ENCODE peak calls at places on chromosomes 2 and 18, in five cellular contexts. One of them, this sample, is unnamed.
A peak's percentile ranks its signal among the peaks of the same experiment; 100 is the strongest.

GRCh38 chr2:229282758-229283546 is 11.9 kb upstream of the PID1 start:
- DNase-seq in fibroblast of lung: peak; percentile 99
- DNase-seq in mesendoderm: no peak
- DNase-seq in neural progenitor cell: no peak
- DNase-seq in GM12878: no peak
- DNase-seq in this sample: no peak

GRCh38 chr2:119792907-119793312 is 33.2 kb downstream of the PTPN4 start:
- DNase-seq in fibroblast of lung: no peak
- DNase-seq in mesendoderm: peak; percentile 70
- DNase-seq in neural progenitor cell: no peak
- DNase-seq in GM12878: no peak
- DNase-seq in this sample: no peak

GRCh38 chr2:109027702-109028101 is 38.7 kb upstream of the EDAR start:
- DNase-seq in fibroblast of lung: no peak
- DNase-seq in mesendoderm: peak; percentile 51
- DNase-seq in neural progenitor cell: no peak
- DNase-seq in GM12878: no peak
- DNase-seq in this sample: no peak

GRCh38 chr18:63100626-63100900 is 219.0 kb downstream of the BCL2 start:
- DNase-seq in fibroblast of lung: no peak
- DNase-seq in mesendoderm: no peak
- DNase-seq in neural progenitor cell: no peak
- DNase-seq in GM12878: no peak
- DNase-seq in this sample: no peak

GRCh38 chr2:150325656-150326055 is 161.8 kb downstream of the RND3 start:
- DNase-seq in fibroblast of lung: peak; percentile 25
- DNase-seq in mesendoderm: no peak
- DNase-seq in neural progenitor cell: no peak
- DNase-seq in GM12878: no peak
- DNase-seq in this sample: no peak

GRCh38 chr18:36083729-36084128 is 16.4 kb upstream of the RPRD1A start:
- DNase-seq in fibroblast of lung: no peak
- DNase-seq in mesendoderm: no peak
- DNase-seq in neural progenitor cell: no peak
- DNase-seq in GM12878: no peak
- DNase-seq in this sample: no peak

GRCh38 chr18:69795785-69796184 is 151.9 kb downstream of the CD226 start:
- DNase-seq in fibroblast of lung: no peak
- DNase-seq in mesendoderm: peak; percentile 15
- DNase-seq in neural progenitor cell: peak; percentile 48
- DNase-seq in GM12878: no peak
- DNase-seq in this sample: no peak

GRCh38 chr2:228545041-228545440 is 363.6 kb upstream of the SPHKAP start:
- DNase-seq in fibroblast of lung: no peak
- DNase-seq in mesendoderm: peak; percentile 66
- DNase-seq in neural progenitor cell: no peak
- DNase-seq in GM12878: no peak
- DNase-seq in this sample: no peak

GRCh38 chr2:117972466-117973123 is 41.3 kb downstream of the CCDC93 start:
- DNase-seq in fibroblast of lung: no peak
- DNase-seq in mesendoderm: peak; percentile 48
- DNase-seq in neural progenitor cell: no peak
- DNase-seq in GM12878: no peak
- DNase-seq in this sample: no peak

GRCh38 chr2:121828281-121828731 is 72.9 kb downstream of the TSN start:
- DNase-seq in fibroblast of lung: no peak
- DNase-seq in mesendoderm: no peak
- DNase-seq in neural progenitor cell: no peak
- DNase-seq in GM12878: no peak
- DNase-seq in this sample: no peak

GRCh38 chr2:210961249-210961648 is 404.9 kb downstream of the CPS1 start:
- DNase-seq in fibroblast of lung: no peak
- DNase-seq in mesendoderm: peak; percentile 19
- DNase-seq in neural progenitor cell: no peak
- DNase-seq in GM12878: no peak
- DNase-seq in this sample: no peak

GRCh38 chr2:14633451-14634211 is 1.1 kb downstream of the LRATD1 start:
- DNase-seq in fibroblast of lung: no peak
- DNase-seq in mesendoderm: peak; percentile 10
- DNase-seq in neural progenitor cell: peak; percentile 29
- DNase-seq in GM12878: no peak
- DNase-seq in this sample: peak; percentile 64
- H3K4me3 ChIP-seq in fibroblast of lung: peak overlapping the region; percentile 57
- H3K4me3 ChIP-seq in mesendoderm: no peak overlapping the region
- H3K4me3 ChIP-seq in neural progenitor cell: peak overlapping the region; percentile 69
- H3K4me3 ChIP-seq in GM12878: no peak overlapping the region
- H3K4me3 ChIP-seq in this sample: peak overlapping the region; percentile 73

GRCh38 chr2:170533156-170533555 is 182.0 kb upstream of the SP5 start:
- DNase-seq in fibroblast of lung: no peak
- DNase-seq in mesendoderm: no peak
- DNase-seq in neural progenitor cell: no peak
- DNase-seq in GM12878: peak; percentile 33
- DNase-seq in this sample: no peak

GRCh38 chr2:170530803-170531564 is 184.2 kb upstream of the SP5 start:
- DNase-seq in fibroblast of lung: no peak
- DNase-seq in mesendoderm: peak; percentile 78
- DNase-seq in neural progenitor cell: no peak
- DNase-seq in GM12878: no peak
- DNase-seq in this sample: no peak

GRCh38 chr2:170525566-170525900 is 189.6 kb upstream of the SP5 start:
- DNase-seq in fibroblast of lung: peak; percentile 97
- DNase-seq in mesendoderm: peak; percentile 94
- DNase-seq in neural progenitor cell: no peak
- DNase-seq in GM12878: no peak
- DNase-seq in this sample: peak; percentile 77

GRCh38 chr2:170531876-170532275 is 183.3 kb upstream of the SP5 start:
- DNase-seq in fibroblast of lung: no peak
- DNase-seq in mesendoderm: no peak
- DNase-seq in neural progenitor cell: no peak
- DNase-seq in GM12878: no peak
- DNase-seq in this sample: no peak

DNA sequence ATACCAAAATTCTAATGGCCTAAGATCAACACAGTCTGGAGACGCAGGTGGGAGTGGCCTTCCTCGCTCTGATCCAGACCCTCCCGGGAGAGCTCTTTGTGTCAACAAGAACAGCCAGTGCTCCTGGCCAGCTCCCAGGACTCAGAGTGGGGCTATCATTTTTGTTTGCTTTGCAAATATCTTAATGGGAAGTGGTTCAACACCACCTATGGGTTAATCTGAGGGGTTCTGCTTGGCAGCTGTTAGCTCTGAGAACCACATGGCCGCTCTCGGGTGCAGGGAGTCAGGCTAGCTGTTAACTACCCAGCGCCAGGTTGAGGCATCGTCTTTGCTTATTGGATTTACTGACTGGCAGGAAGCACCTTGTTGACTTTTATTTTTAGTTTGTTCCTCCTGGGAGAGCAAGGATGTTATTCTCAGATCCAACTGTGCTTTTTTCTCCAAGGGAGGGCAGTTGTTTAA is 184.8 kb upstream of the SP5 start:
- DNase-seq in fibroblast of lung: peak; percentile 84
- DNase-seq in mesendoderm: peak; percentile 93
- DNase-seq in neural progenitor cell: peak; percentile 64
- DNase-seq in GM12878: no peak
- DNase-seq in this sample: peak; percentile 77
- H3K27ac ChIP-seq in fibroblast of lung: no peak overlapping the region
- H3K27ac ChIP-seq in mesendoderm: peak overlapping the region; percentile 38
- H3K27ac ChIP-seq in neural progenitor cell: no peak overlapping the region
- H3K27ac ChIP-seq in GM12878: no peak overlapping the region
- H3K27ac ChIP-seq in this sample: no peak overlapping the region

GRCh38 chr2:241308832-241309500 is 6.5 kb downstream of the HDLBP start:
- DNase-seq in fibroblast of lung: no peak
- DNase-seq in mesendoderm: no peak
- DNase-seq in neural progenitor cell: no peak
- DNase-seq in GM12878: no peak
- DNase-seq in this sample: no peak

GRCh38 chr2:241308267-241308666 is 7.2 kb downstream of the HDLBP start:
- DNase-seq in fibroblast of lung: no peak
- DNase-seq in mesendoderm: no peak
- DNase-seq in neural progenitor cell: no peak
- DNase-seq in GM12878: no peak
- DNase-seq in this sample: no peak

GRCh38 chr2:241310917-241311566 is 4.4 kb downstream of the HDLBP start:
- DNase-seq in fibroblast of lung: no peak
- DNase-seq in mesendoderm: no peak
- DNase-seq in neural progenitor cell: no peak
- DNase-seq in GM12878: no peak
- DNase-seq in this sample: no peak

GRCh38 chr2:241312082-241312481 is 3.4 kb downstream of the HDLBP start:
- DNase-seq in fibroblast of lung: no peak
- DNase-seq in mesendoderm: no peak
- DNase-seq in neural progenitor cell: no peak
- DNase-seq in GM12878: no peak
- DNase-seq in this sample: no peak

DNA sequence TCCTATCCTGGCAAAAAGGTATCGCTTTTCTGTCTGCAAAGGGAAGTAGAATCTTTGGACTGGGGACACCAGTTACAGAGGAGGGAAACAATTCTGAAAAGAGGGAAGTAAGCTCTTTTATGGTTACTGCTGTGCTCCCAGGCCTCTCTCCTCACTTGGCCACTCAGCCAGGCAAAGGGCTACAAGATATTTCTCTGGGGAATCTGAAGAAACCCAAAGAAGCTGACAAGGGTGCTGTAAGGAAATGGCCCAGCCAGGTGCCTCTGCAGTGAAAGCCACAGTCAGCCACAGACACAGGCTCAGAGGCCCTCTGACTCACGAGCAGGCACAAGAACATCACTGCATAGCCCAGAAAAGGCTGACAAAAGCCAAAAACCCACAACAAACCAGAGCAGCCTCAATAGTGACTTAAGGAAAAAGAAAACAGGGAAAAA is 5.8 kb downstream of the HDLBP start:
- DNase-seq in fibroblast of lung: peak; percentile 26
- DNase-seq in mesendoderm: no peak
- DNase-seq in neural progenitor cell: no peak
- DNase-seq in GM12878: peak; percentile 74
- DNase-seq in this sample: no peak
- H3K9ac ChIP-seq in fibroblast of lung: no peak overlapping the region
- H3K9ac ChIP-seq in mesendoderm: peak overlapping the region; percentile 20
- H3K9ac ChIP-seq in neural progenitor cell: no peak overlapping the region
- H3K9ac ChIP-seq in GM12878: peak overlapping the region; percentile 53
- H3K9ac ChIP-seq in this sample: no peak overlapping the region

DNA sequence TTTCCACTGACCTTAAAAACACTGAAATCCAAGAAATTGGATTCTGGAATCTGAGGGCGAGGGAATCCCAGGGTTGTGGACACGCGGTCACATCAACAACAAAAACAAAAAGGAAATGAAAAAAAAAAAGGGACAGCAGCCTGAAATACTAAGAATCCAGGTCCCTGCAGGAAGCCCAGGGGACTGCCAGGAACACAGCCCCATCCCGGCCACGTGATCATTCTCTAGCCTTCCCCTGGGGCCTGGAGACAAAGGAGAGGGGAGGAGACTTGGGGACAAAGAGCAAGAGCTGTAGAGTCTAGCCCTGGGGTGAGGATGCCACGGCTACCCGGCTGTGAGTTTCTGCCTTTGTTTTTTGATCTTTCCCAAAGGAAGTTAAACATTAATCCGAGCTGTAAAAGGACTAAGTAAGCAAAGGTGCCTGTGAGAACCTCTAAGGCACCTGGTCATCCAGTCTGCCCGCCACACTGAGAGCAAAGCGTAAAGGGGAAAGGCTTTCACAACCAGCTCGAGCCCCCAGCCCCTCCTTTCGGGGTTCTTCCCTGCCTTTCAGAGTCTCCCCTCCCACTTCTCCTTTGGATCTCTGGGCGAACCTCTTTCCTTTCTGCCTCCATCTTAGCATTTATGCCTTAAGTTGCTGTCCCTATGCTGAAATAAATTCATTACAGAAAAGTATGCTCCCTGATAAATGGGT is 57.9 kb upstream of the MSH2 start:
- DNase-seq in fibroblast of lung: peak; percentile 73
- DNase-seq in mesendoderm: peak; percentile 100
- DNase-seq in neural progenitor cell: peak; percentile 97
- DNase-seq in GM12878: no peak
- DNase-seq in this sample: peak; percentile 93
- H3K4me3 ChIP-seq in fibroblast of lung: peak overlapping the region; percentile 52
- H3K4me3 ChIP-seq in mesendoderm: no peak overlapping the region
- H3K4me3 ChIP-seq in neural progenitor cell: peak overlapping the region; percentile 52
- H3K4me3 ChIP-seq in GM12878: no peak overlapping the region
- H3K4me3 ChIP-seq in this sample: peak overlapping the region; percentile 76

GRCh38 chr2:71783215-71783614 is 329.9 kb downstream of the DYSF start:
- DNase-seq in fibroblast of lung: peak; percentile 14
- DNase-seq in mesendoderm: no peak
- DNase-seq in neural progenitor cell: no peak
- DNase-seq in GM12878: no peak
- DNase-seq in this sample: no peak
- H3K27ac ChIP-seq in fibroblast of lung: no peak overlapping the region
- H3K27ac ChIP-seq in mesendoderm: no peak overlapping the region
- H3K27ac ChIP-seq in neural progenitor cell: no peak overlapping the region
- H3K27ac ChIP-seq in GM12878: no peak overlapping the region
- H3K27ac ChIP-seq in this sample: no peak overlapping the region

DNA sequence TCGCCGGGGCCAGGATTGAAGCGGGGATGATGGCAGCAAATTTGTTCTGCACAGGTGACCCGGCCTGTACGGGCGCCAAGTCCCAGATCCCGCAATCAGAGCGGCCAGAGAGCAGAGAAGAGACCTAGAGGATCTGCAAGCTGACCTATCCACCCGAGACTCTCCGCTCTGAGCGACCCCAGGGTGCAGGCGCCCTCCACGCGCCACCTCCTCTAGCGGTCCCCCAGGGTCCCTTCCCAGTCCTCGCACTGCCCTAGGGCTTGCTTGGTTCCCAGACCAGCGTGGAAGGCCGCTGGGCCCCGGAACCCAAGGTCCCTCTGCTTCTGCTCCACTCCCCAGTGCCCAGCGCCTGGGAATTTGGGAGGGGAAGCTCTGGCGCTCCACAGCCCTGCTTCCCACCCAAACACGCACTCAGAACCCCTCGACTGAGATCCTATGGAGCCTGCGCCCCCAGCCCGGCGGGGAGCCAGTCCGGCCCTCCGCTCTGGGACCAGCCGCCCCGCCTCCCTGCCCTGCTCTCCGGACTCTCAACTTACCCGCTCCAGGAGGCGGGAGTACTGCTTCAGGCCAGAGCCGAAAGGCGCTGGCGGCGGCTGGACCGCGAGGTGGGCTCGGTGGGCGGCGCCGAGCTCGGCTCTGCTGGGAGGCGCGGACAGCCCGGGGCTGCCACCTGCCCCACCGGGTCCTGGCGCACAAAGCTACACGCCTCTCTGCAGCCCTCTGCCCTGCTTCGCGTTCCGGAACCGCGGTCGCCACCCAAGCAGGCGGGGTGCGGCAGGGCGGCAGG is 3.0 kb upstream of the SIX3 start:
- DNase-seq in fibroblast of lung: no peak
- DNase-seq in mesendoderm: peak; percentile 51
- DNase-seq in neural progenitor cell: peak; percentile 85
- DNase-seq in GM12878: no peak
- DNase-seq in this sample: no peak
- H3K9ac ChIP-seq in fibroblast of lung: no peak overlapping the region
- H3K9ac ChIP-seq in mesendoderm: peak overlapping the region; percentile 21
- H3K9ac ChIP-seq in neural progenitor cell: peak overlapping the region; percentile 42
- H3K9ac ChIP-seq in GM12878: no peak overlapping the region
- H3K9ac ChIP-seq in this sample: no peak overlapping the region